ENCODE peak calls at places on chromosomes 6 and 20, in four cellular contexts. V is psoas muscle, I is endothelial cell of umbilical vein, E is adrenal gland. H is an unnamed sample. For H3K4me1, the result is how much of the 10 kb centered on the place peaks cover.

GRCh38 chr6:24004062-24004461 is 122.0 kb upstream of the NRSN1 start:
- DNase-seq in V (no peak), I (no peak), E (peak), H (no peak)

GRCh38 chr6:7805828-7806227 is 79.9 kb downstream of the BMP6 start:
- DNase-seq in V (no peak), I (peak), E (no peak), H (no peak)

GRCh38 chr20:44439318-44439717 is 36.4 kb upstream of the TTPAL start:
- DNase-seq in V (no peak), I (no peak), E (no peak), H (no peak)

GRCh38 chr6:78868124-78868523 is 773 bp downstream of the IRAK1BP1 start:
- DNase-seq in V (no peak), I (no peak), E (no peak), H (no peak)

GRCh38 chr20:13960525-13960924 is 29.9 kb downstream of the SEL1L2 start:
- DNase-seq in V (no peak), I (no peak), E (no peak), H (no peak)

GRCh38 chr20:49353348-49353747 is 75.5 kb upstream of the ZNFX1 start:
- DNase-seq in V (no peak), I (no peak), E (no peak), H (no peak)

GRCh38 chr6:70162972-70163371 is 139.9 kb downstream of the COL9A1 start:
- DNase-seq in V (no peak), I (no peak), E (no peak), H (no peak)

GRCh38 chr6:33856655-33857054 is 52.9 kb upstream of the MLN start:
- DNase-seq in V (no peak), I (no peak), E (no peak), H (no peak)

GRCh38 chr6:169008641-169009040 is 245.0 kb downstream of the THBS2 start:
- DNase-seq in V (no peak), I (no peak), E (no peak), H (no peak)

GRCh38 chr6:80714513-80714912 is 608.0 kb downstream of the BCKDHB start:
- DNase-seq in V (no peak), I (no peak), E (no peak), H (no peak)

GRCh38 chr20:56422824-56423189 is 10.7 kb downstream of the CASS4 start:
- DNase-seq in V (no peak), I (no peak), E (no peak), H (no peak)

GRCh38 chr6:39170860-39171259 is 55.9 kb upstream of the SAYSD1 start:
- DNase-seq in V (no peak), I (no peak), E (no peak), H (no peak)

GRCh38 chr6:110329348-110329728 is 28.8 kb downstream of the METTL24 start:
- DNase-seq in V (no peak), I (no peak), E (no peak), H (peak)

GRCh38 chr20:24959591-24960301 is 10.7 kb downstream of the CST7 start:
- DNase-seq in V (no peak), I (no peak), E (no peak), H (no peak)

GRCh38 chr6:20707870-20708269 is 173.6 kb downstream of the CDKAL1 start:
- DNase-seq in V (no peak), I (no peak), E (no peak), H (no peak)

GRCh38 chr6:111724505-111724904 is 118.8 kb upstream of the TRAF3IP2 start:
- DNase-seq in V (no peak), I (no peak), E (no peak), H (no peak)

GRCh38 chr6:148943451-148943850 is 196.6 kb downstream of the UST start:
- DNase-seq in V (no peak), I (no peak), E (no peak), H (no peak)

GRCh38 chr6:111871725-111872520 is 1.3 kb downstream of the FYN start:
- DNase-seq in V (no peak), I (peak), E (no peak), H (no peak)

GRCh38 chr6:31351734-31352496 is 5.1 kb downstream of the HLA-B start:
- DNase-seq in V (no peak), I (no peak), E (no peak), H (no peak)

GRCh38 chr6:164827537-164827936 is 481.9 kb downstream of the C6orf118 start:
- DNase-seq in V (no peak), I (no peak), E (no peak), H (no peak)

GRCh38 chr20:47352332-47353223 is 3.9 kb downstream of the ZMYND8 start:
- DNase-seq in V (no peak), I (peak), E (peak), H (peak)

GRCh38 chr20:47568019-47568418 is 66.3 kb downstream of the NCOA3 start:
- DNase-seq in V (no peak), I (peak), E (peak), H (no peak)

GRCh38 chr6:9979996-9980395 is 434.9 kb downstream of the TFAP2A start:
- DNase-seq in V (no peak), I (no peak), E (no peak), H (no peak)

GRCh38 chr6:9978480-9978879 is 436.4 kb downstream of the TFAP2A start:
- DNase-seq in V (no peak), I (no peak), E (no peak), H (no peak)

GRCh38 chr6:9977451-9977850 is 437.4 kb downstream of the TFAP2A start:
- DNase-seq in V (no peak), I (no peak), E (no peak), H (no peak)
- H3K27ac ChIP-seq in V (no peak), I (no peak), E (no peak), H (no peak)

GRCh38 chr6:133368664-133369063 is 127.5 kb downstream of the EYA4 start:
- DNase-seq in V (peak), I (no peak), E (no peak), H (no peak)

GRCh38 chr6:133369755-133370154 is 128.6 kb downstream of the EYA4 start:
- DNase-seq in V (no peak), I (no peak), E (no peak), H (no peak)
- H3K4me3 ChIP-seq in V (no peak), I (no peak), E (no peak), H (no peak)

GRCh38 chr6:89458720-89459119 is 25.8 kb downstream of the ANKRD6 start:
- DNase-seq in V (no peak), I (no peak), E (no peak), H (no peak)
- H3K4me1 ChIP-seq in V (under half), I (under half), E (under half), H (under half)

GRCh38 chr20:6735913-6736845 is 31.3 kb upstream of the BMP2 start:
- DNase-seq in V (no peak), I (no peak), E (no peak), H (no peak)

GRCh38 chr20:6730929-6731328 is 36.6 kb upstream of the BMP2 start:
- DNase-seq in V (no peak), I (no peak), E (no peak), H (no peak)

GRCh38 chr20:6733965-6734364 is 33.5 kb upstream of the BMP2 start:
- DNase-seq in V (no peak), I (no peak), E (no peak), H (no peak)

GRCh38 chr20:6731951-6732580 is 35.4 kb upstream of the BMP2 start:
- DNase-seq in V (peak), I (no peak), E (peak), H (no peak)
- H3K27ac ChIP-seq in V (no peak), I (no peak), E (no peak), H (no peak)

H was measured in left lung.